ENCODE peak calls at places on chromosomes 4 and X, in six cellular contexts. I is astrocyte of the spinal cord, B is kidney, F is fibroblast of mammary gland, U is WERI-Rb-1, Y is bronchial epithelial cell. W is an unnamed sample.

GRCh38 chr4:172727631-172728030 is 441.0 kb upstream of the GALNT7 start:
- DNase-seq in I (no peak), B (no peak), F (no peak), U (no peak), Y (no peak), W (no peak)

GRCh38 chrX:16250296-16250695 is 83.0 kb downstream of the MAGEB17 start:
- DNase-seq in I (peak), B (no peak), F (peak), U (no peak), Y (no peak), W (no peak)

GRCh38 chrX:18210470-18210869 is 10.2 kb downstream of the BEND2 start:
- DNase-seq in I (peak), B (no peak), F (peak), U (no peak), Y (peak), W (no peak)

GRCh38 chr4:87884976-87885574 is 52.3 kb downstream of the MEPE start:
- DNase-seq in I (no peak), B (no peak), F (no peak), U (no peak), Y (no peak), W (no peak)

GRCh38 chr4:110085131-110085530 is 113.3 kb downstream of the ELOVL6 start:
- DNase-seq in I (no peak), B (no peak), F (no peak), U (no peak), Y (peak), W (no peak)

GRCh38 chrX:23901065-23901464 is 6.7 kb downstream of the APOO start:
- DNase-seq in I (peak), B (no peak), F (peak), U (no peak), Y (peak), W (no peak)

GRCh38 chrX:42025861-42026260 is 102.5 kb upstream of the CASK start:
- DNase-seq in I (no peak), B (no peak), F (no peak), U (no peak), Y (no peak), W (no peak)

GRCh38 chr4:24690436-24690835 is 104.9 kb upstream of the SOD3 start:
- DNase-seq in I (no peak), B (no peak), F (peak), U (no peak), Y (peak), W (no peak)

GRCh38 chrX:94524867-94525266 is 850.9 kb downstream of the FAM133A start:
- DNase-seq in I (no peak), B (no peak), F (no peak), U (no peak), Y (peak), W (no peak)

GRCh38 chrX:12820737-12821136 is 29.5 kb downstream of the PRPS2 start:
- DNase-seq in I (no peak), B (no peak), F (no peak), U (no peak), Y (no peak), W (no peak)

GRCh38 chr4:165974647-165975335 is 101.8 kb downstream of the TLL1 start:
- DNase-seq in I (peak), B (no peak), F (peak), U (no peak), Y (peak), W (no peak)

GRCh38 chrX:29948653-29949052 is 266.7 kb upstream of the MAGEB2 start:
- DNase-seq in I (peak), B (no peak), F (peak), U (no peak), Y (no peak), W (no peak)

GRCh38 chr4:173529505-173530325 is at the start of gene HAND2:
- DNase-seq in I (no peak), B (no peak), F (peak), U (peak), Y (no peak), W (peak)

GRCh38 chr4:152102184-152103000 is 341.6 kb upstream of the GATB start:
- DNase-seq in I (peak), B (no peak), F (peak), U (no peak), Y (peak), W (no peak)

GRCh38 chr4:16106956-16107355 is 23.1 kb upstream of the PROM1 start:
- DNase-seq in I (no peak), B (no peak), F (no peak), U (no peak), Y (no peak), W (no peak)

GRCh38 chr4:1047976-1048780 is 36.8 kb downstream of the FGFRL1 start:
- DNase-seq in I (no peak), B (peak), F (no peak), U (peak), Y (no peak), W (peak)

GRCh38 chr4:139603576-139604387 is 47.8 kb upstream of the SETD7 start:
- DNase-seq in I (peak), B (no peak), F (peak), U (peak), Y (peak), W (no peak)

GRCh38 chrX:12360389-12360788 is 222.1 kb downstream of the FRMPD4 start:
- DNase-seq in I (peak), B (no peak), F (peak), U (no peak), Y (peak), W (no peak)

GRCh38 chr4:86261634-86262033 is 98.2 kb downstream of the MAPK10 start:
- DNase-seq in I (no peak), B (no peak), F (no peak), U (no peak), Y (no peak), W (peak)

GRCh38 chr4:138235419-138235952 is 6.7 kb downstream of the SLC7A11 start:
- DNase-seq in I (peak), B (no peak), F (peak), U (no peak), Y (peak), W (peak)

GRCh38 chr4:90572996-90573395 is 445.8 kb downstream of the CCSER1 start:
- DNase-seq in I (no peak), B (no peak), F (no peak), U (no peak), Y (peak), W (no peak)

GRCh38 chrX:102883491-102883890 is 53.6 kb upstream of the RAB40AL start:
- DNase-seq in I (no peak), B (no peak), F (no peak), U (no peak), Y (no peak), W (no peak)

GRCh38 chrX:152038798-152039197 is 64.3 kb upstream of the GABRE start:
- DNase-seq in I (no peak), B (no peak), F (no peak), U (no peak), Y (peak), W (no peak)

GRCh38 chr4:168514249-168514852 is 17.5 kb downstream of the PALLD start:
- DNase-seq in I (peak), B (no peak), F (peak), U (no peak), Y (peak), W (no peak)
- TF ChIP-seq CTCF in I (peak), B (peak), F (peak), U (no peak), Y (peak), W (peak)

GRCh38 chrX:65750674-65751469 is 83.4 kb downstream of the MSN start:
- DNase-seq in I (no peak), B (no peak), F (no peak), U (no peak), Y (no peak), W (no peak)

GRCh38 chrX:65744965-65745364 is 77.5 kb downstream of the MSN start:
- DNase-seq in I (no peak), B (no peak), F (peak), U (no peak), Y (peak), W (no peak)

GRCh38 chrX:65741823-65742222 is 74.4 kb downstream of the MSN start:
- DNase-seq in I (no peak), B (no peak), F (no peak), U (no peak), Y (no peak), W (no peak)

GRCh38 chrX:65745427-65745826 is 78.0 kb downstream of the MSN start:
- DNase-seq in I (no peak), B (no peak), F (no peak), U (no peak), Y (no peak), W (no peak)

GRCh38 chrX:65745992-65746391 is 78.5 kb downstream of the MSN start:
- DNase-seq in I (no peak), B (no peak), F (no peak), U (no peak), Y (no peak), W (no peak)
- TF ChIP-seq CTCF in I (peak), B (no peak), F (no peak), U (no peak), Y (peak), W (peak)

DNA sequence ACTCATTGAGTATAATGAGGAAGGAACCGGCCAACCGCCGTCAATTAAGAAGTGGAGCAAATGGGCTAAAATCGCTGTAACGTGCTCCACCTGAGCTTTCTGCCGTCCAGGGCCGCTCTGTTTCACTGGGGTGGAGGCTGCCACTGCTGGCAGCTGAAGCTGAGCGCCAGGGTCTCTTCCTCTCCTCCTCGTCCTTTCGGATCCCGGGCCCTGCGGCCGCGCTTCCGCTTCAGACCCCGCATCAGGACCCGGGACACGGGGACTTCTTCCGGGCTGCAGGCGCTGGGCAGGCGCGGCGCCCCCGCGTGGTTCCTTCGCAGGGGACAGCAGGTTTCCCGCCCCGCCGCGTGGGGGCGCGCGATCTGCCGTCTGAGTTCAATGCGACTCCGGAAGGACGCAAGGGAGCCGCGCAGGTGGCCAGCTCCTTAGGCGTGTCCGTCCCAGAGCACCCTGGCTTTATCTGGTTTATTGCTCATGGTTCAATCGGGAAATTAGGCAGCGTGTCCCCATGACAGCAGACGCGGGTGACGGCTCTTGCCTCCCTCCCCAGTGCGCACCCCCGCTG is 519.8 kb downstream of the TRIML1 start:
- DNase-seq in I (no peak), B (no peak), F (no peak), U (no peak), Y (no peak), W (no peak)
- TF ChIP-seq CTCF in I (no peak), B (no peak), F (no peak), U (peak), Y (no peak), W (no peak)

DNA sequence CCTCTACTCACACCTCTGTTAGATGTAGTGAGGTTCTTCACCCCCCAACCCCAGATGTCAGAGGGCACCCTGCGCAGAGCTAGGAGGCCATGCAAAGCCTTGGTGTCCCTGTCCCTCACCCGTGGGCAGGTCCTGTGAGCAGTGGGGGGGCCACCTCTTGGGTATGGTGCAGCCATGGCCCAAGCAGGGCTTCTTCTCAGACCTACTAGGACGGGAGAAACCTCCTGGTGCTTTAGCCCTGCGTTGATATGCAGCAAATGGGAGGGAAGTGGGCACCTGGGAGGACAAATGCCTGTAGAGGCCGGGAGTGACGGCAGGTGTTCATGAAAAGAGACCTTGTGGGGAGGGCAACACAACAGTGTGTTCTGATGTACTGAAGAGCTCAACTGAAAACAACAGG is 38.5 kb upstream of the MSANTD1 start:
- DNase-seq in I (no peak), B (peak), F (no peak), U (no peak), Y (no peak), W (peak)
- TF ChIP-seq CTCF in I (no peak), B (no peak), F (no peak), U (no peak), Y (no peak), W (no peak)